ENCODE peak calls at places on chromosome 22, in nine cellular contexts. K, T, J, S, P, A, L, E and Q are unnamed samples.

GRCh38 chr22:49325531-49326395 is 501.9 kb downstream of the BRD1 start:
- DNase-seq in K (no peak), T (no peak), J (no peak), S (peak; percentile 14), P (no peak), A (no peak), L (no peak), E (no peak), Q (no peak)

GRCh38 chr22:37196539-37197450 is 8.7 kb upstream of the C1QTNF6 start:
- DNase-seq in K (no peak), T (no peak), J (no peak), S (peak; percentile 85), P (no peak), A (no peak), L (no peak), E (no peak), Q (peak; percentile 82)

GRCh38 chr22:38419121-38419863 is 35.7 kb downstream of the KCNJ4 start:
- DNase-seq in K (no peak), T (no peak), J (no peak), S (no peak), P (no peak), A (no peak), L (no peak), E (no peak), Q (no peak)

GRCh38 chr22:28249402-28249801 is 330.3 kb upstream of the PITPNB start:
- DNase-seq in K (no peak), T (no peak), J (no peak), S (no peak), P (no peak), A (no peak), L (no peak), E (no peak), Q (no peak)

GRCh38 chr22:30043181-30043580 is 37.1 kb upstream of the HORMAD2 start:
- DNase-seq in K (no peak), T (no peak), J (no peak), S (no peak), P (no peak), A (no peak), L (no peak), E (no peak), Q (no peak)

GRCh38 chr22:39078329-39078728 is 1.3 kb downstream of the APOBEC3G start:
- DNase-seq in K (no peak), T (no peak), J (no peak), S (no peak), P (no peak), A (no peak), L (no peak), E (no peak), Q (no peak)

GRCh38 chr22:44561139-44561840 is 63.3 kb upstream of the RTL6 start:
- DNase-seq in K (no peak), T (no peak), J (no peak), S (peak; percentile 3), P (no peak), A (no peak), L (no peak), E (no peak), Q (no peak)

GRCh38 chr22:22936190-22936914 is 48.7 kb downstream of the IGLL5 start:
- DNase-seq in K (no peak), T (no peak), J (no peak), S (no peak), P (no peak), A (no peak), L (no peak), E (no peak), Q (no peak)

GRCh38 chr22:46673205-46673604 is 53.0 kb downstream of the GRAMD4 start:
- DNase-seq in K (no peak), T (no peak), J (no peak), S (no peak), P (no peak), A (no peak), L (no peak), E (peak; percentile 31), Q (no peak)

GRCh38 chr22:40422558-40423245 is 52.3 kb downstream of the SGSM3 start:
- DNase-seq in K (no peak), T (no peak), J (no peak), S (no peak), P (no peak), A (no peak), L (no peak), E (no peak), Q (no peak)

GRCh38 chr22:37141476-37141875 is 8.2 kb downstream of the IL2RB start:
- DNase-seq in K (no peak), T (no peak), J (no peak), S (no peak), P (no peak), A (no peak), L (no peak), E (no peak), Q (no peak)

GRCh38 chr22:50282361-50283144 is 12.4 kb upstream of the MAPK11 start:
- DNase-seq in K (no peak), T (no peak), J (no peak), S (peak; percentile 82), P (no peak), A (no peak), L (no peak), E (no peak), Q (peak; percentile 80)

GRCh38 chr22:44658371-44658953 is 43.5 kb upstream of the PRR5 start:
- DNase-seq in K (no peak), T (no peak), J (peak; percentile 18), S (no peak), P (no peak), A (no peak), L (no peak), E (no peak), Q (no peak)

GRCh38 chr22:22692707-22693530 is 48.5 kb downstream of the GGTLC2 start:
- DNase-seq in K (peak; percentile 60), T (peak; percentile 58), J (no peak), S (no peak), P (peak; percentile 55), A (peak; percentile 38), L (peak; percentile 40), E (peak; percentile 78), Q (no peak)

GRCh38 chr22:49031746-49032330 is 795.8 kb downstream of the BRD1 start:
- DNase-seq in K (no peak), T (no peak), J (no peak), S (no peak), P (no peak), A (no peak), L (no peak), E (no peak), Q (no peak)

GRCh38 chr22:44691796-44692661 is 10.0 kb upstream of the PRR5 start:
- DNase-seq in K (no peak), T (no peak), J (no peak), S (no peak), P (no peak), A (no peak), L (peak; percentile 16), E (no peak), Q (no peak)